ENCODE peak calls at places on chromosomes 4 and X, in four cellular contexts. One of them, this sample, is unnamed.

GRCh38 chrX:23661671-23662070 is 5.6 kb upstream of the PRDX4 start:
- DNase-seq in LoVo: no peak
- DNase-seq in activated CD8-positive, alpha-beta memory T cell treated with anti-CD3 and anti-CD28 coated beads for 4 hours: no peak
- DNase-seq in NCI-H1092: no peak
- DNase-seq in this sample: no peak

GRCh38 chr4:152246659-152247058 is 289.2 kb downstream of the FBXW7 start:
- DNase-seq in NCI-H1092: no peak
- DNase-seq in LoVo: no peak
- DNase-seq in activated CD8-positive, alpha-beta memory T cell treated with anti-CD3 and anti-CD28 coated beads for 4 hours: no peak
- DNase-seq in this sample: no peak

GRCh38 chr4:70930530-70931256 is 28.5 kb downstream of the MOB1B start:
- DNase-seq in NCI-H1092: no peak
- DNase-seq in LoVo: no peak
- DNase-seq in activated CD8-positive, alpha-beta memory T cell treated with anti-CD3 and anti-CD28 coated beads for 4 hours: no peak
- DNase-seq in this sample: no peak

GRCh38 chr4:163673848-163674702 is 179.6 kb downstream of the TMA16 start:
- DNase-seq in NCI-H1092: no peak
- DNase-seq in activated CD8-positive, alpha-beta memory T cell treated with anti-CD3 and anti-CD28 coated beads for 4 hours: no peak
- DNase-seq in LoVo: no peak
- DNase-seq in this sample: no peak

GRCh38 chrX:83819304-83819703 is 41.6 kb upstream of the CYLC1 start:
- DNase-seq in activated CD8-positive, alpha-beta memory T cell treated with anti-CD3 and anti-CD28 coated beads for 4 hours: no peak
- DNase-seq in LoVo: no peak
- DNase-seq in NCI-H1092: peak
- DNase-seq in this sample: no peak

GRCh38 chrX:73850124-73851013 is 287.4 kb downstream of the CHIC1 start:
- DNase-seq in LoVo: peak
- DNase-seq in NCI-H1092: no peak
- DNase-seq in activated CD8-positive, alpha-beta memory T cell treated with anti-CD3 and anti-CD28 coated beads for 4 hours: no peak
- DNase-seq in this sample: peak

GRCh38 chr4:8735236-8736082 is 136.2 kb downstream of the HMX1 start:
- DNase-seq in activated CD8-positive, alpha-beta memory T cell treated with anti-CD3 and anti-CD28 coated beads for 4 hours: no peak
- DNase-seq in NCI-H1092: no peak
- DNase-seq in LoVo: no peak
- DNase-seq in this sample: no peak

GRCh38 chr4:144667500-144667899 is 21.5 kb downstream of the HHIP start:
- DNase-seq in LoVo: no peak
- DNase-seq in NCI-H1092: no peak
- DNase-seq in activated CD8-positive, alpha-beta memory T cell treated with anti-CD3 and anti-CD28 coated beads for 4 hours: no peak
- DNase-seq in this sample: no peak

GRCh38 chrX:48472851-48473717 is 2.9 kb upstream of the FTSJ1 start:
- DNase-seq in NCI-H1092: no peak
- DNase-seq in activated CD8-positive, alpha-beta memory T cell treated with anti-CD3 and anti-CD28 coated beads for 4 hours: no peak
- DNase-seq in LoVo: no peak
- DNase-seq in this sample: no peak

GRCh38 chrX:155028192-155028591 is 1.5 kb downstream of the FUNDC2 start:
- DNase-seq in NCI-H1092: no peak
- DNase-seq in activated CD8-positive, alpha-beta memory T cell treated with anti-CD3 and anti-CD28 coated beads for 4 hours: no peak
- DNase-seq in LoVo: no peak
- DNase-seq in this sample: no peak

GRCh38 chrX:63754860-63755579 is 30.0 kb downstream of the ARHGEF9 start:
- DNase-seq in NCI-H1092: peak
- DNase-seq in activated CD8-positive, alpha-beta memory T cell treated with anti-CD3 and anti-CD28 coated beads for 4 hours: peak
- DNase-seq in LoVo: peak
- DNase-seq in this sample: peak

GRCh38 chr4:112253382-112254000 is 21.9 kb downstream of the AP1AR start:
- DNase-seq in NCI-H1092: no peak
- DNase-seq in LoVo: no peak
- DNase-seq in activated CD8-positive, alpha-beta memory T cell treated with anti-CD3 and anti-CD28 coated beads for 4 hours: no peak
- DNase-seq in this sample: no peak

GRCh38 chrX:51759055-51759454 is 15.8 kb downstream of the GSPT2 start:
- DNase-seq in LoVo: no peak
- DNase-seq in activated CD8-positive, alpha-beta memory T cell treated with anti-CD3 and anti-CD28 coated beads for 4 hours: no peak
- DNase-seq in NCI-H1092: peak
- DNase-seq in this sample: no peak

GRCh38 chrX:140508958-140509357 is 4.1 kb upstream of the SOX3 start:
- DNase-seq in LoVo: no peak
- DNase-seq in NCI-H1092: no peak
- DNase-seq in activated CD8-positive, alpha-beta memory T cell treated with anti-CD3 and anti-CD28 coated beads for 4 hours: no peak
- DNase-seq in this sample: no peak

GRCh38 chr4:40280586-40280985 is 54.5 kb upstream of the CHRNA9 start:
- DNase-seq in LoVo: no peak
- DNase-seq in activated CD8-positive, alpha-beta memory T cell treated with anti-CD3 and anti-CD28 coated beads for 4 hours: no peak
- DNase-seq in NCI-H1092: no peak
- DNase-seq in this sample: no peak

GRCh38 chr4:83993774-83994173 is 457.9 kb downstream of the GPAT3 start:
- DNase-seq in LoVo: no peak
- DNase-seq in activated CD8-positive, alpha-beta memory T cell treated with anti-CD3 and anti-CD28 coated beads for 4 hours: no peak
- DNase-seq in NCI-H1092: no peak
- DNase-seq in this sample: no peak

GRCh38 chr4:154779362-154779947 is 1.6 kb upstream of the RBM46 start:
- DNase-seq in activated CD8-positive, alpha-beta memory T cell treated with anti-CD3 and anti-CD28 coated beads for 4 hours: no peak
- DNase-seq in NCI-H1092: no peak
- DNase-seq in LoVo: peak
- DNase-seq in this sample: no peak

GRCh38 chr4:176340871-176341685 is 21.3 kb downstream of the SPCS3 start:
- DNase-seq in NCI-H1092: no peak
- DNase-seq in LoVo: peak
- DNase-seq in activated CD8-positive, alpha-beta memory T cell treated with anti-CD3 and anti-CD28 coated beads for 4 hours: no peak
- DNase-seq in this sample: no peak

This sample was measured in T-helper 22 cell.